ENCODE peak calls at places on chromosomes 16 and 17, in seven cellular contexts. D is bronchial epithelial cell, B is ovary, H is fibroblast of mammary gland, C is upper lobe of right lung, O is lower lobe of right lung, F is astrocyte of the cerebellum. U is an unnamed sample.

GRCh38 chr16:48075398-48075797 is 80.4 kb downstream of the ABCC12 start:
- DNase-seq in D (no peak), B (no peak), F (peak; percentile 48), O (no peak), H (peak; percentile 94), C (no peak), U (no peak)

GRCh38 chr17:19714542-19715411 is 1.6 kb downstream of the SLC47A2 start:
- DNase-seq in D (no peak), B (no peak), O (no peak), H (no peak), F (no peak), C (no peak), U (no peak)

GRCh38 chr17:77503916-77504651 is 363.3 kb downstream of the SEC14L1 start:
- DNase-seq in O (no peak), C (peak; percentile 45), H (no peak), D (no peak), F (no peak), B (no peak), U (no peak)

GRCh38 chr17:77282524-77283515 is 142.1 kb downstream of the SEC14L1 start:
- DNase-seq in F (no peak), C (peak; percentile 73), O (peak; percentile 68), H (peak; percentile 58), D (peak; percentile 28), B (no peak), U (no peak)

GRCh38 chr16:8768701-8769100 is 28.7 kb downstream of the TMEM186 start:
- DNase-seq in B (no peak), O (no peak), H (no peak), F (no peak), D (no peak), C (no peak), U (no peak)

GRCh38 chr17:38797091-38797490 is 2.3 kb downstream of the PIP4K2B start:
- DNase-seq in F (no peak), D (peak; percentile 77), C (no peak), O (no peak), B (no peak), H (peak; percentile 80), U (no peak)

GRCh38 chr17:42313389-42313772 is 25.1 kb downstream of the STAT5A start:
- DNase-seq in H (no peak), B (no peak), C (no peak), O (no peak), F (no peak), D (no peak), U (no peak)

GRCh38 chr16:19502395-19503131 is 19.3 kb downstream of the GDE1 start:
- DNase-seq in F (peak; percentile 68), H (peak; percentile 79), C (no peak), O (peak; percentile 69), B (peak; percentile 63), D (peak; percentile 71), U (no peak)

GRCh38 chr17:29883497-29883896 is 46.5 kb downstream of the SSH2 start:
- DNase-seq in O (no peak), B (no peak), D (no peak), C (no peak), H (peak; percentile 25), F (no peak), U (no peak)

GRCh38 chr17:64133546-64134215 is 3.7 kb upstream of the ERN1 start:
- DNase-seq in H (peak; percentile 76), C (no peak), B (no peak), O (no peak), D (peak; percentile 63), F (peak; percentile 60), U (no peak)

GRCh38 chr16:35195173-35195863 is 1735.9 kb downstream of the TP53TG3F start:
- DNase-seq in C (peak; percentile 51), H (no peak), B (no peak), D (no peak), F (no peak), O (peak; percentile 14), U (no peak)

GRCh38 chr17:80071116-80071980 is 30.0 kb upstream of the GAA start:
- DNase-seq in B (peak; percentile 91), D (no peak), F (peak; percentile 49), C (no peak), H (peak; percentile 14), O (no peak), U (no peak)

GRCh38 chr16:75074920-75075687 is 41.5 kb downstream of the LDHD start:
- DNase-seq in C (no peak), H (no peak), B (no peak), D (no peak), F (no peak), O (no peak), U (no peak)

GRCh38 chr17:70947636-70948565 is 778.6 kb downstream of the KCNJ2 start:
- DNase-seq in B (no peak), C (no peak), O (no peak), H (no peak), D (no peak), F (no peak), U (no peak)

GRCh38 chr16:4293822-4294457 is 21.1 kb upstream of the TFAP4 start:
- DNase-seq in O (peak; percentile 58), H (peak; percentile 76), F (no peak), D (peak; percentile 40), B (peak; percentile 73), C (peak; percentile 75), U (no peak)

GRCh38 chr17:41333098-41333497 is 17.5 kb downstream of the KRT33A start:
- DNase-seq in D (no peak), F (no peak), C (no peak), O (no peak), H (no peak), B (no peak), U (no peak)

GRCh38 chr17:12510535-12510934 is 155.2 kb upstream of the MYOCD start:
- DNase-seq in B (no peak), C (no peak), O (no peak), D (peak; percentile 29), F (no peak), H (peak; percentile 34), U (no peak)

GRCh38 chr16:74224828-74225227 is 71.8 kb upstream of the PSMD7 start:
- DNase-seq in C (no peak), D (peak; percentile 54), O (no peak), B (no peak), H (peak; percentile 3), F (no peak), U (no peak)

GRCh38 chr16:89112377-89113151 is 18.9 kb downstream of the ACSF3 start:
- DNase-seq in H (no peak), F (no peak), C (peak; percentile 45), O (peak; percentile 28), B (no peak), D (no peak), U (no peak)

GRCh38 chr16:89113661-89114060 is 20.0 kb downstream of the ACSF3 start:
- DNase-seq in C (peak; percentile 53), F (no peak), H (no peak), D (no peak), B (peak; percentile 30), O (peak; percentile 39), U (no peak)

GRCh38 chr16:89113152-89113547 is 19.5 kb downstream of the ACSF3 start:
- DNase-seq in F (no peak), C (no peak), O (no peak), B (no peak), D (no peak), H (no peak), U (no peak)

GRCh38 chr16:89115216-89115949 is 21.7 kb downstream of the ACSF3 start:
- DNase-seq in C (peak; percentile 91), B (peak; percentile 54), O (peak; percentile 92), D (peak; percentile 39), H (peak; percentile 80), F (no peak), U (no peak)

DNA sequence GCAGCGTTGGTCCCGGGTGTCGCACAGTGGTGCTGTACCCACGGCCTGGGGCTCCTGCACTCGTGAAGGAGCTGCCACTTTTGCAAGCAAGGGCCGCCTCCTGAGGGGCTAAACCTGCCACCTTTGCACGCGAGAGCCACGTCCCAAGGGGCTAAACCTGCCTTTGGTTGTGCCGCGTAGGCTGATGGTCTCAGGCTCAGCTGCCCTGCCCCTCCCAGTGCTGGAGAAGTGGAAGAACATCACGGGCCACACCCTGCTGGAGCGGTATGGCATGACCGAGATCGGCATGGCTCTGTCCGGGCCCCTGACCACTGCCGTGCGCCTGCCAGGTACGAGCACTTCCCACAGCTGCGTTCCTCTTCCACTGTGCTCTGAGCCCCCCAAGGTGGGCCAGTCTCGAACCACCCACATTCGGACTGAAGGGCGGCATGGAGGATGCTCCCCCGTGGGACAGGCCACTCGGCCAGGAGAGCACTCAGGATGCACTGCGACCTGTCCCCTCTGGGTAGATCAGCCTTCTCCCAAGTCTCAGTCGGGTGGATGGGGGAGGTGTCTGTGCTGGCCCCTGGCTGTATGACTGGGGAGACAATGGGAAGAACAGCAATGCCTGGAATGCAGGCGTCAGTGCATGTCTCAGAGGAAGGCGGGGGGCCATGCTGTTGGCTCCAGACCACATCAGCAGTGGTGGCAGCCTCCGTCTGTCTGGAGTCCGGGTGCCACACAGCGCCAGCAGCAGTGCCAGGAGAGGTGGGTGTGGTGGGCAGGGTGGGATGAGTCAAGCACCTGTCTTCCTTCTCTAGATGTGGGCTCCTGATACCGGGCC is 20.7 kb downstream of the ACSF3 start:
- DNase-seq in O (peak; percentile 47), C (peak; percentile 63), D (no peak), F (no peak), H (peak; percentile 9), B (peak; percentile 29), U (no peak)
- H3K4me3 ChIP-seq in O (peak overlapping the region; percentile 34), C (peak overlapping the region; percentile 10), D (no peak overlapping the region), F (no peak overlapping the region), H (no peak overlapping the region), B (no peak overlapping the region), U (no peak overlapping the region)

DNA sequence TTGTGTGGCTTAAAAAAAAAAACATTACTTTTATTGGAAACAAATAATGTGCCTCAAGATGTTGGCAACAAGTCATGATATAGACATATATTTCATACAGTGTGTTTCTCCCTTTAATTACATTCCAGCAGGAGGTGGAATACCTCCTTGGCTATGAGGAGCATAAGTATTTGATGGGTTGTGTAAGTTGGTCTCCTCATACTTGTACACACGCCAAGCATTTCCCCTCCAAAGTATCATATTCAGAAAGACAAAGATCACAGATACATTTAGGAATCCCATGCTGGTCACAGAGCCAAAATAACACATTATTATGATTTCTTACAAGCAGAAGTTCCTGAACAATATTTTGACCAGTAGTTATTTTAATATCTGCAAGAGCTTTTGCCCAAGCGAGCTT is 57.8 kb downstream of the WSB1 start:
- DNase-seq in O (no peak), C (no peak), F (no peak), B (no peak), D (no peak), H (no peak), U (no peak)
- TF ChIP-seq CTCF in O (no peak), C (no peak), F (no peak), B (no peak), D (no peak), H (no peak), U (no peak)

DNA sequence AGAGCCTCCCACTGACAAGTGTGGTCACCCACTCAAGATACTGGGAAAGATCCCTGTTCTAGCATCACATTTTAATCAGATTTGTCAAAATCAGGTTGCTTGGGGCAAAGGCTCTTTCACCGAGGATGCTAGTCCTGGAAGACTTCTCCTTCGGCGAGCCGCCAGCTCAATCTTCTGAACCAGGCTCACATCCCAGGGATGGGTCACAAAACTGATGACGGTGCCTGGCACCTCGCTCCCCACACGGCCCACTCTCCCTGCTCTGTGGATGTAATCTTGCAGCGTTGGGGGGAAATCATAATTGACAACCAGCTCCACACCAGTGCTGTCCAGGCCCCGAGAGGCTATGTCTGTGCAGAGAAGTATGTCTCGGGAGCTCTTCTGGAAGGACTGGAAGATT is 1.5 kb downstream of the DDX28 start:
- DNase-seq in O (no peak), D (no peak), F (no peak), H (no peak), C (no peak), B (no peak), U (no peak)
- H3K4me3 ChIP-seq in O (peak overlapping the region; percentile 96), D (no peak overlapping the region), F (no peak overlapping the region), H (peak overlapping the region; percentile 96), C (no peak overlapping the region), B (no peak overlapping the region), U (no peak overlapping the region)

GRCh38 chr16:57627184-57627871 is 1.1 kb upstream of the ADGRG1 start:
- DNase-seq in D (peak; percentile 42), B (no peak), H (peak; percentile 75), F (peak; percentile 71), C (no peak), O (no peak), U (peak; percentile 76)
- TF ChIP-seq CTCF in D (no peak), B (no peak), H (peak; percentile 24), F (peak; percentile 48), C (no peak), O (no peak), U (peak; percentile 59)